ENCODE peak calls at places on chromosomes 3 and 15, in nine cellular contexts. M is GM23338, Y is HFF-Myc, R is psoas muscle, H is H9, K is mucosa of descending colon, U is heart left ventricle, O is kidney, L is type B pancreatic cell. V is an unnamed sample.

GRCh38 chr3:52530918-52531635 is 2.6 kb downstream of the NT5DC2 start:
- DNase-seq in U (peak), L (no peak), H (no peak), K (peak), O (peak), Y (no peak), M (no peak), R (peak), V (peak)

GRCh38 chr3:55690746-55691540 is 203.8 kb upstream of the WNT5A start:
- DNase-seq in Y (no peak), U (no peak), M (peak), O (no peak), H (peak), R (no peak), L (no peak), K (no peak), V (no peak)

GRCh38 chr3:113614402-113614801 is 82.0 kb downstream of the USF3 start:
- DNase-seq in H (no peak), O (no peak), Y (no peak), M (no peak), L (no peak), K (no peak), R (no peak), U (peak), V (no peak)

GRCh38 chr3:115698851-115699535 is 75.7 kb downstream of the GAP43 start:
- DNase-seq in Y (no peak), L (no peak), R (no peak), O (no peak), K (no peak), U (peak), H (peak), M (peak), V (no peak)

GRCh38 chr3:46987485-46988401 is 8.3 kb downstream of the NBEAL2 start:
- DNase-seq in K (peak), Y (no peak), U (peak), R (peak), H (peak), L (no peak), M (peak), O (peak), V (peak)

GRCh38 chr3:73350988-73351387 is 273.8 kb downstream of the PDZRN3 start:
- DNase-seq in H (no peak), U (no peak), L (no peak), Y (no peak), R (no peak), O (no peak), K (no peak), M (no peak), V (no peak)

GRCh38 chr3:95387242-95388021 is 1324.6 kb downstream of the NSUN3 start:
- DNase-seq in U (no peak), H (no peak), M (no peak), R (no peak), K (no peak), L (no peak), O (no peak), Y (no peak), V (no peak)

GRCh38 chr3:123883111-123883510 is 1.0 kb downstream of the MYLK start:
- DNase-seq in R (no peak), O (no peak), H (no peak), M (no peak), U (no peak), K (peak), Y (no peak), L (no peak), V (no peak)

GRCh38 chr3:20071182-20071581 is 30.9 kb downstream of the KAT2B start:
- DNase-seq in U (no peak), R (no peak), Y (no peak), L (no peak), H (no peak), K (no peak), M (no peak), O (no peak), V (no peak)

GRCh38 chr3:8986741-8987672 is 23.7 kb upstream of the RAD18 start:
- DNase-seq in R (no peak), L (no peak), Y (no peak), M (no peak), K (no peak), O (no peak), H (no peak), U (no peak), V (no peak)

GRCh38 chr3:25493786-25494185 is 65.7 kb downstream of the RARB start:
- DNase-seq in H (no peak), K (no peak), O (no peak), R (no peak), L (no peak), Y (no peak), U (no peak), M (no peak), V (no peak)

GRCh38 chr3:34683851-34684250 is 885.4 kb downstream of the PDCD6IP start:
- DNase-seq in Y (no peak), R (peak), L (no peak), M (peak), K (peak), H (peak), U (peak), O (no peak), V (no peak)

GRCh38 chr3:18066899-18067582 is 324.6 kb upstream of the TBC1D5 start:
- DNase-seq in R (no peak), O (no peak), Y (no peak), K (no peak), L (no peak), M (no peak), U (no peak), H (no peak), V (no peak)

GRCh38 chr3:188259611-188260010 is 105.7 kb downstream of the LPP start:
- DNase-seq in L (no peak), H (no peak), U (no peak), R (no peak), K (no peak), O (no peak), Y (no peak), M (no peak), V (no peak)

GRCh38 chr3:72818092-72818721 is 30.0 kb downstream of the SHQ1 start:
- DNase-seq in Y (no peak), R (no peak), H (no peak), O (no peak), U (no peak), L (no peak), M (no peak), K (peak), V (no peak)

GRCh38 chr15:92812271-92812670 is 87.9 kb upstream of the CHD2 start:
- DNase-seq in Y (no peak), M (no peak), O (no peak), L (no peak), H (no peak), K (no peak), U (no peak), R (no peak), V (no peak)

GRCh38 chr15:80523746-80524145 is 119.6 kb downstream of the ARNT2 start:
- DNase-seq in H (no peak), U (no peak), K (no peak), R (no peak), L (no peak), O (no peak), M (no peak), Y (no peak), V (no peak)

GRCh38 chr15:68614621-68615035 is 35.8 kb downstream of the CORO2B start:
- DNase-seq in L (no peak), R (no peak), O (no peak), Y (no peak), U (peak), K (no peak), H (peak), M (peak), V (no peak)

GRCh38 chr3:7929319-7929889 is 572.2 kb upstream of the LMCD1 start:
- DNase-seq in K (peak), M (no peak), O (no peak), H (no peak), L (no peak), R (no peak), Y (no peak), U (no peak), V (no peak)

GRCh38 chr3:115961390-115961789 is 338.1 kb downstream of the GAP43 start:
- DNase-seq in M (no peak), Y (no peak), H (no peak), U (no peak), R (no peak), K (no peak), O (no peak), L (no peak), V (no peak)

GRCh38 chr15:89455535-89455934 is 40.8 kb downstream of the RHCG start:
- DNase-seq in H (no peak), U (no peak), O (no peak), Y (no peak), L (no peak), R (no peak), M (no peak), K (no peak), V (no peak)

GRCh38 chr15:92011611-92012367 is 158.3 kb downstream of the SLCO3A1 start:
- DNase-seq in O (no peak), U (no peak), H (peak), R (peak), L (no peak), K (no peak), Y (no peak), M (peak), V (no peak)

GRCh38 chr3:124847863-124848262 is 39.3 kb downstream of the ITGB5 start:
- DNase-seq in R (no peak), M (no peak), Y (no peak), O (no peak), L (no peak), K (no peak), U (no peak), H (no peak), V (no peak)

GRCh38 chr15:68154923-68155559 is 50.1 kb downstream of the CALML4 start:
- DNase-seq in L (no peak), K (peak), H (no peak), Y (peak), U (peak), O (no peak), R (no peak), M (peak), V (no peak)

GRCh38 chr15:59292393-59292792 is 80.3 kb downstream of the MYO1E start:
- DNase-seq in R (no peak), O (no peak), U (peak), L (no peak), Y (no peak), K (no peak), M (peak), H (no peak), V (no peak)

GRCh38 chr3:13113346-13114335 is 40.4 kb upstream of the IQSEC1 start:
- DNase-seq in H (no peak), M (no peak), O (peak), K (no peak), U (no peak), R (no peak), Y (no peak), L (no peak), V (no peak)

GRCh38 chr15:23954931-23955330 is 267.8 kb upstream of the NDN start:
- DNase-seq in O (peak), H (no peak), M (no peak), L (no peak), R (no peak), K (no peak), U (no peak), Y (no peak), V (no peak)

GRCh38 chr3:138356666-138357409 is 8.5 kb downstream of the MRAS start:
- DNase-seq in K (no peak), M (no peak), L (no peak), R (no peak), Y (no peak), H (no peak), O (peak), U (no peak), V (no peak)

GRCh38 chr3:185647134-185647879 is 61.2 kb downstream of the SENP2 start:
- DNase-seq in O (no peak), Y (no peak), R (no peak), K (no peak), L (no peak), M (no peak), H (no peak), U (no peak), V (no peak)

GRCh38 chr3:73868688-73869315 is 244.1 kb upstream of the PDZRN3 start:
- DNase-seq in R (no peak), Y (peak), M (peak), O (no peak), L (no peak), U (no peak), K (peak), H (no peak), V (no peak)

GRCh38 chr3:110344897-110345767 is 726.5 kb upstream of the NECTIN3 start:
- DNase-seq in M (no peak), R (no peak), O (no peak), H (no peak), Y (no peak), K (no peak), U (no peak), L (no peak), V (no peak)

GRCh38 chr3:150236683-150237082 is 171.4 kb upstream of the TSC22D2 start:
- DNase-seq in M (no peak), Y (no peak), R (no peak), O (no peak), K (no peak), L (no peak), H (no peak), U (no peak), V (no peak)

GRCh38 chr3:192830279-192831110 is 87.2 kb downstream of the MB21D2 start:
- DNase-seq in U (no peak), O (no peak), R (no peak), H (no peak), Y (no peak), L (no peak), M (no peak), K (no peak), V (no peak)

GRCh38 chr3:197463279-197463678 is 92.5 kb downstream of the BDH1 start:
- DNase-seq in L (no peak), K (no peak), M (no peak), R (no peak), H (no peak), O (no peak), U (no peak), Y (no peak), V (no peak)

GRCh38 chr3:167882057-167882667 is 146.6 kb downstream of the SERPINI1 start:
- DNase-seq in L (no peak), Y (peak), M (peak), H (no peak), O (no peak), R (no peak), K (peak), U (no peak), V (no peak)
- TF ChIP-seq CTCF in L (peak), Y (peak), M (peak), H (peak), O (peak), R (peak), K (peak), U (peak), V (peak)

DNA sequence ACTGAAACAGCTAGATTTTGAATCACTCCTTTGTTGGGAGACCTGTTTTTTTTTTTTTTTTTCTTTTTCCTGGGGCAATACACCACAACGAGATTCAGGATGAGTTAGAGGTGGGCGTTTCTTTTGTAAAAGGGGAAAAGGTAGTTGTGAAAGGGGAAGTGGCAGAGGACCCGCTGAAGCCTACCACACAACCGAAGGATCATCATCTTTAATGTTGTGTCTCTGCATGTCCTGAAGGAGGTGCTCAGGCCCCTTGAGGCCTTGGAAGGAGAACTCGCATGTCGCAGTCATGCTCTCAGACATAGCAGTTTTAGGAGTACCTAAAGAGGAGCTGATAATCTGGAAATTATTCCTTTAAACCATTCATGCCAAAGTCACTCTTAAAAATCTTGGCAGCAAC is 137.9 kb upstream of the LRIG1 start:
- DNase-seq in L (no peak), R (no peak), O (no peak), H (peak), U (no peak), M (peak), K (no peak), Y (no peak), V (no peak)
- TF ChIP-seq CTCF in L (peak), R (no peak), O (no peak), H (peak), U (no peak), M (peak), K (no peak), Y (peak), V (no peak)

GRCh38 chr3:154684440-154684839 is 254.4 kb upstream of the GPR149 start:
- DNase-seq in L (no peak), O (peak), Y (no peak), R (no peak), H (peak), M (no peak), U (no peak), K (no peak), V (no peak)

GRCh38 chr3:154678271-154678670 is 248.3 kb upstream of the GPR149 start:
- DNase-seq in K (no peak), U (no peak), H (no peak), R (no peak), L (no peak), O (no peak), M (no peak), Y (no peak), V (no peak)

DNA sequence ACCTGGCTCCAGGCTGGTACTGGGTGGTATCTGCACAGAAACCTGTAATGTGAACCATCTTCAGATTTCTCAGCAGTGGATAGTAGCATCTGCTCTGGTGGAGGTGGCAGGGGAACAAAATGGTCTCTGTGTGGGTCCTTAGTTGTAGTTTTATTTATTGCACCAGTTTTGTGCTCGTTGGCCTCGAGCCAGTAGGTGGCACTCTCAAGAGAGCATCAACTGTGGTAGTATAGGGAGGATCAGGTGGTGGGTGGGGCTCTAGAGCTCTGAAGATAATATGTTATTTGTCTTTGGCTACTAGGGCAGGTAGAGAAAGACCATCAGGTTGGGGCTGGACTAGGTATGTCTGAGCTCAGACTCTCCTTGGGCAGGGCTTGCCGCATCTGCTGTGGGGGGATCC is 254.0 kb upstream of the GPR149 start:
- DNase-seq in H (peak), L (no peak), R (no peak), O (no peak), Y (no peak), M (peak), K (no peak), U (no peak), V (no peak)
- TF ChIP-seq CTCF in H (peak), L (no peak), R (no peak), O (no peak), Y (no peak), M (peak), K (no peak), U (no peak), V (no peak)

GRCh38 chr3:154753101-154753500 is 323.1 kb upstream of the GPR149 start:
- DNase-seq in M (no peak), U (no peak), H (no peak), Y (no peak), O (no peak), K (no peak), L (no peak), R (no peak), V (no peak)

GRCh38 chr3:154759966-154760365 is 320.2 kb upstream of the MME start:
- DNase-seq in Y (no peak), L (no peak), R (no peak), M (no peak), K (no peak), O (no peak), U (no peak), H (no peak), V (no peak)

DNA sequence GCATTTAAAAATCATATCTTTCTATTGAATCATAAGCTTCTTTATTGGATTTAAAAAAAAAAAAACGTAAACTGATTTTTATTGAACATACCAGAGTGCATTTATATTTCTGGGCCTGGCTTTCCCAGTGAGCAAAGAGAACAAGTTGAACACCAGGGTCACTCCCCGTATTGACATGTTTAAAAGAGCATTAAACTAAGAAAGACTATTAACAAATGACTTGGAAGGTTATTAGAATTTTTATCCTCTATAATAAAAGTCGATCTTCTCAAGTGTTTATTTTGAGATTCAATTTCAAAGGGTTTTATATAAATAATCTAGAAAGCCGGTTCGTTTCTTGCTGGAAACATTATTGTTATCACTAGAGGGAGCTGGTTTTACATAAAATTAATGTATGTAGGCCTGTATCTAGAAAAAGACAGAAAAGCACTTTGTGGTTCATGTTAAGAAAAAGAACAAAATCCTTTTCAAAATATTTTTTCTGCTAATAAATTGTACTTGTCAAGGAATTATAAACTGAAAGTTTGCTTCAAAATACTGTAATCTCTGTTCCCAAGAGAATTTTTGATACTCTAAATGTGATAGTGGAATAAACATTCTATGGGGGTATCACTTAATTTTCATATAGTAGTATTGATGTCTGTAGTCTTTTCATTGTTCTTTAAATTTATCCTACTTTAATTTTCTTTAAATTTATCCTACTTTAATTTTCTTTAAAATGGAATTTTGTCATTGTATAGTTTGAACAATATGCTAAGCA is 321.8 kb upstream of the MME start:
- DNase-seq in R (no peak), Y (no peak), H (no peak), U (no peak), M (peak), K (no peak), L (no peak), O (no peak), V (no peak)
- TF ChIP-seq CTCF in R (peak), Y (peak), H (peak), U (peak), M (peak), K (peak), L (peak), O (peak), V (no peak)

DNA sequence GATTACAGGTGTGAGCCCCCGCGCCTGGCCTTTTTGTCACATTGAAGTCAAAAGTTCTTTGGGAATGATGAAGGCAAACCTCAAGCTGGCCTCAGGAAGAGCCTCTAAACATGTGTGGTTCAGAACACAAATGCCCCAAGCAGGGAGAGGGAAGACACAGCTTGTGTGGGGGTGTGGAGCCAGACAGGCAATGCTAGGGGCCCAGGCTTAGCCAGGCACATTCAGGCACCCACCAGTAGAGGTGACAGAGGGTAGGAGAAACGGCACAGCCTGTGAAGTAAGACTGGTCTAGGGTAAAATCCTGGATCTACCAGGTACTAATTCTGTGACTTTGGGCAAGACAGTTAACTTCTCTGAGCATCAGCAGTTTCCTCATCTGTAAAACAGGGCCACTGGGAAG is 3.5 kb downstream of the HDC start:
- DNase-seq in Y (no peak), K (no peak), O (no peak), M (peak), L (no peak), R (no peak), U (no peak), H (no peak), V (no peak)
- TF ChIP-seq CTCF in Y (no peak), K (no peak), O (no peak), M (peak), L (no peak), R (no peak), U (no peak), H (peak), V (no peak)

GRCh38 chr15:96328101-96328958 is 2.2 kb upstream of the NR2F2 start:
- DNase-seq in Y (no peak), R (no peak), L (no peak), M (no peak), U (no peak), O (no peak), H (no peak), K (no peak), V (no peak)

GRCh38 chr15:96325579-96326331 is 4.7 kb upstream of the NR2F2 start:
- DNase-seq in O (no peak), M (peak), R (no peak), Y (no peak), U (no peak), H (no peak), K (no peak), L (no peak), V (no peak)

GRCh38 chr15:96329403-96329981 is 1.0 kb upstream of the NR2F2 start:
- DNase-seq in Y (no peak), K (no peak), L (no peak), H (no peak), O (peak), R (no peak), U (no peak), M (no peak), V (no peak)

GRCh38 chr15:96326551-96327154 is 3.8 kb upstream of the NR2F2 start:
- DNase-seq in R (peak), K (peak), O (peak), H (peak), L (no peak), U (no peak), M (peak), Y (no peak), V (no peak)

GRCh38 chr15:96327155-96327741 is 3.3 kb upstream of the NR2F2 start:
- DNase-seq in L (no peak), K (peak), R (no peak), M (peak), Y (peak), H (peak), U (no peak), O (no peak), V (no peak)
- TF ChIP-seq CTCF in L (peak), K (peak), R (peak), M (peak), Y (peak), H (peak), U (peak), O (peak), V (no peak)